ENCODE peak calls at places on chromosomes 12 and 14, in seven cellular contexts. K is HCT116, R is HepG2, G is H1, F is SK-N-SH, D is K562, H is GM12878. I is an unnamed sample.
A peak's percentile ranks its signal among the peaks of the same experiment; 100 is the strongest.

GRCh38 chr12:28583771-28584261 is 393.6 kb downstream of the CCDC91 start:
- DNase-seq in K (no peak), R (no peak), G (no peak), F (no peak), D (no peak), H (no peak), I (no peak)

GRCh38 chr14:68685419-68686211 is 107.3 kb downstream of the ZFP36L1 start:
- DNase-seq in K (peak; percentile 86), R (peak; percentile 60), G (no peak), F (no peak), D (no peak), H (peak; percentile 89), I (no peak)

GRCh38 chr14:58769766-58770165 is 132.0 kb downstream of the DACT1 start:
- DNase-seq in K (no peak), R (no peak), G (no peak), F (no peak), D (no peak), H (no peak), I (no peak)

GRCh38 chr14:68466491-68466977 is 326.3 kb downstream of the ZFP36L1 start:
- DNase-seq in K (peak; percentile 78), R (peak; percentile 63), G (no peak), F (no peak), D (no peak), H (no peak), I (no peak)

GRCh38 chr12:6980740-6981139 is 10.0 kb downstream of the EMG1 start:
- DNase-seq in K (no peak), R (peak; percentile 76), G (no peak), F (no peak), D (no peak), H (no peak), I (no peak)

GRCh38 chr12:130213249-130213648 is 51.0 kb downstream of the FZD10 start:
- DNase-seq in K (no peak), R (no peak), G (no peak), F (no peak), D (no peak), H (no peak), I (no peak)

GRCh38 chr14:65077318-65077717 is 25.0 kb downstream of the MAX start:
- DNase-seq in K (no peak), R (no peak), G (no peak), F (no peak), D (no peak), H (no peak), I (no peak)

GRCh38 chr12:26798669-26799068 is 34.3 kb downstream of the ITPR2 start:
- DNase-seq in K (no peak), R (no peak), G (no peak), F (no peak), D (no peak), H (no peak), I (no peak)

GRCh38 chr14:34498684-34499412 is 36.8 kb upstream of the SPTSSA start:
- DNase-seq in K (peak; percentile 40), R (peak; percentile 86), G (no peak), F (peak; percentile 45), D (no peak), H (no peak), I (no peak)

GRCh38 chr12:117807946-117808345 is 160.8 kb downstream of the KSR2 start:
- DNase-seq in K (no peak), R (no peak), G (no peak), F (no peak), D (no peak), H (no peak), I (no peak)

GRCh38 chr14:99415496-99416281 is 65.0 kb downstream of the SETD3 start:
- DNase-seq in K (peak; percentile 69), R (peak; percentile 82), G (no peak), F (peak; percentile 77), D (peak; percentile 58), H (peak; percentile 55), I (peak; percentile 69)

GRCh38 chr14:52888839-52889838 is 61.7 kb downstream of the FERMT2 start:
- DNase-seq in K (no peak), R (no peak), G (no peak), F (no peak), D (no peak), H (no peak), I (no peak)

GRCh38 chr14:71415404-71415690 is 508.1 kb downstream of the PCNX1 start:
- DNase-seq in K (no peak), R (no peak), G (no peak), F (no peak), D (no peak), H (no peak), I (no peak)

GRCh38 chr14:89504602-89505320 is 87.7 kb upstream of the FOXN3 start:
- DNase-seq in K (no peak), R (no peak), G (no peak), F (no peak), D (no peak), H (peak; percentile 33), I (no peak)

GRCh38 chr14:105837349-105838063 is 311.1 kb downstream of the TMEM121 start:
- DNase-seq in K (no peak), R (no peak), G (no peak), F (no peak), D (no peak), H (no peak), I (no peak)

GRCh38 chr12:5388581-5389535 is 43.0 kb upstream of the NTF3 start:
- DNase-seq in K (peak; percentile 52), R (no peak), G (no peak), F (no peak), D (no peak), H (no peak), I (no peak)

GRCh38 chr12:32896438-32897275 is at the start of gene PKP2:
- DNase-seq in K (peak; percentile 62), R (peak; percentile 80), G (peak; percentile 70), F (peak; percentile 96), D (peak; percentile 97), H (no peak), I (peak; percentile 82)

GRCh38 chr12:89162704-89163261 is 189.5 kb downstream of the DUSP6 start:
- DNase-seq in K (peak; percentile 15), R (no peak), G (no peak), F (no peak), D (no peak), H (peak; percentile 23), I (no peak)

GRCh38 chr12:103505371-103506236 is 9.8 kb upstream of the C12orf42 start:
- DNase-seq in K (no peak), R (no peak), G (no peak), F (no peak), D (no peak), H (peak; percentile 98), I (no peak)

DNA sequence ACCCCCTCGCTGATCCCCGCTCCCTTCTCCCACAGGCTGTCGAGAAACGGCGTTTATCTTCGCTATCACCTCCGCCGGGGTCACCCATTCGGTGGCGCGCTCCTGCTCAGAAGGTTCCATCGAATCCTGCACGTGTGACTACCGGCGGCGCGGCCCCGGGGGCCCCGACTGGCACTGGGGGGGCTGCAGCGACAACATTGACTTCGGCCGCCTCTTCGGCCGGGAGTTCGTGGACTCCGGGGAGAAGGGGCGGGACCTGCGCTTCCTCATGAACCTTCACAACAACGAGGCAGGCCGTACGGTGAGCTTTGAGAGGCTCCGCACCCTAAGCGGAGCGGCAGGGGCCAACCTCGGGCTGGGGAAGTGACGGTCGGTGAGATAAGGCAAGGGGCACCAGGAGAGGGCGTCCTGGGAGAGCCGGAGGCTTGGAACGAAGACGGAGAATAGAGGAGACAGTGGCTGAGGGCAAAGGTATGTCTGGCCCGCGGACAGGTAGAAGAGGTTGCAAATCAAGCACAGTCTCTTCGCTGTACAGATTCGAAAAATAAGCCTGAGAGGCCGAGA is 2.3 kb downstream of the WNT1 start:
- DNase-seq in K (no peak), R (no peak), G (no peak), F (peak; percentile 62), D (peak; percentile 60), H (no peak), I (no peak)
- H3K27me3 ChIP-seq in K (peaks cover 8% of the 10 kb centered on the region), R (peaks cover 32% of the 10 kb centered on the region), G (peaks cover 99% of the 10 kb centered on the region), F (peaks cover 78% of the 10 kb centered on the region), D (peaks cover 44% of the 10 kb centered on the region), H (peaks cover 41% of the 10 kb centered on the region), I (peaks cover 86% of the 10 kb centered on the region)

DNA sequence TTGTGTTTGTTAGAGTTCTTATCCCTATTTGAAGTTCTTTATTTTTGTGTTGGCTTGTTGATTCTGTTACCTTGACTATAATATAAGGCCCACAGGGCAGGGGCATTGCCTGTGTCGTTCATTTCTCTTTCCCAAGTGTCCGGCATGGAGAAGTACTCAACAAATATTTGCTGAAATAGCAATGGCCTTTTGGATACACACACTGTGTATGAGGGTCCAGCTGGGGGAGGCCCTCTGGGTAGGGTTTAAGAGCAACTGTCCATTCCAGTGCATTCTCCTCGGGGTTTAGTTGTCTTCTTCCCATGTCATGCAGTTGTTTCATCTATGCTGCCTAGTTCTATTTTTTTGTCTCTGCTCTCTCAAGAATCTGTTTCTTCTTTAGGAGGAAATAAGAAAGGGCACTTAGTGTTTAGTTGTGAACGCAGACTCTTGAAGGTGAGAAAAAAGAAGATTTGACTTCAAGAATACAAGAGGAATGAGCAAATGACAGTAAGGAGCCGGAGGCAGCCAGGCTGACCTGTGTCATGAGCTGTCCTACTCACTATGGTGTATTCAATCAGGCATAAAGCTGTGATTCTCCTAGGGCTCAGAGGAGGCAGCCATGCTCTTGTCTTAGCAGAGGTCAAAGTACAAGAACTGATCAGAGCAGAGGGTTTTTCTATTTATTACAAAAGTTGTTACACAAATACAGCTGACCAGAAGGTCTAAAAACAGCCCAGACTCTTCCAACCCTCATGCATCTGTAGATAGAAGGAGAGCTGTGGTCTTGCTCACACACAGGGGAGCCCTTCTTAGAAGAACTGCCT is 10.2 kb downstream of the ERG28 start:
- DNase-seq in K (no peak), R (peak; percentile 90), G (no peak), F (no peak), D (no peak), H (no peak), I (no peak)
- H3K36me3 ChIP-seq in K (peaks cover 14% of the 10 kb centered on the region), R (no peaks in the 10 kb centered on the region), G (peaks cover 59% of the 10 kb centered on the region), F (peaks cover 33% of the 10 kb centered on the region), D (peaks cover 45% of the 10 kb centered on the region), H (peaks cover 5% of the 10 kb centered on the region), I (peaks cover 53% of the 10 kb centered on the region)

GRCh38 chr12:288687-289086 is 26.1 kb upstream of the SLC6A13 start:
- DNase-seq in K (no peak), R (no peak), G (no peak), F (no peak), D (no peak), H (no peak), I (no peak)
- TF ChIP-seq YY1 in K (no peak), R (no peak), G (no peak), F (no peak), D (no peak), H (no peak), I (no peak)

DNA sequence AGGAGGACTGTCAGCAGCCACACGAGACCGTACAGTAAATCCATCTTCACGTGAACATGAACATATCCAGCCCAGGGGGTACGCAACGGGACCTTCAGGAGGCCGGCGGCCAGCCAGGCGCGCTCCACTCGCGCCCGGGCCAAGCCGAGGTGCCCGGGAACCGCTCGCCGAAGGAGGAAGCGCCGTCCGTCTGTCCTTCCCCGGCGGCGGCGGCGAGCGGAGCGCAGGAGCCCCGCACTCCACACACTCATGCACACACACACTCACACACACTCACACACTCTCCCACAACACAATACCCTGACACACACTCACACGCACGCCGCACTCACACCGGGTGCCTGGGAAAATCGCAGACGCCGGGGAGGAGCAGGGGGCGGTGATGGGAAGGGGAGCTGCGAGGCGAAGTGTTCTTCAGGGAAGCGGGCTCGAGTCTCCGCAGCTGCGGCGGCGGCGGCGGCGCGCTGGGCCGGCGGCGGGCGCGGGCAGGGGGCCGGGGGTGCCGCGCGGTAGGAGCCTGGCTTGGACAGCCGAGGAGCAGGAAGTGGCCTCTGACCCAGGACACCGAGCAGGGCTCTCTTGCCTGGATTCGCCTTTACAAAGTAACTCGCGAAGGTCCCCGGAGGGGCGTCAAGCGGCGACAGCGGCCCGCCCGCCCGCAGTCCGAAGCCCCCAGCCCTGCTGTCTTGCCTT is 713 bp downstream of the MDGA2 start:
- DNase-seq in K (no peak), R (no peak), G (no peak), F (peak; percentile 19), D (no peak), H (no peak), I (no peak)
- H3K27me3 ChIP-seq in K (no peaks in the 10 kb centered on the region), R (peaks cover 1% of the 10 kb centered on the region), G (peaks cover 52% of the 10 kb centered on the region), F (no peaks in the 10 kb centered on the region), D (no peaks in the 10 kb centered on the region), H (no peaks in the 10 kb centered on the region), I (peaks cover 59% of the 10 kb centered on the region)

I was measured in NT2/D1.